ENCODE peak calls at places on chromosome 5, in nine cellular contexts. R is esophagus squamous epithelium, U is heart right ventricle, J is psoas muscle, O is tibial artery, X is endodermal cell, P is RWPE1, W is Peyer's patch, H is neuronal stem cell. N is an unnamed sample.

GRCh38 chr5:172840077-172840777 is 6.2 kb downstream of the ERGIC1 start:
- DNase-seq in R (no peak), U (no peak), J (no peak), O (no peak), X (no peak), P (no peak), W (no peak), H (no peak), N (no peak)

GRCh38 chr5:129074903-129075302 is 19.6 kb upstream of the ISOC1 start:
- DNase-seq in R (no peak), U (no peak), J (no peak), O (no peak), X (no peak), P (no peak), W (no peak), H (no peak), N (no peak)

GRCh38 chr5:135236951-135237791 is 161.9 kb downstream of the MACROH2A1 start:
- DNase-seq in R (no peak), U (no peak), J (no peak), O (peak), X (peak), P (no peak), W (peak), H (no peak), N (no peak)

GRCh38 chr5:40559306-40559705 is 120.4 kb upstream of the PTGER4 start:
- DNase-seq in R (no peak), U (no peak), J (no peak), O (no peak), X (no peak), P (no peak), W (no peak), H (no peak), N (no peak)

GRCh38 chr5:90093931-90094485 is 315.5 kb downstream of the CETN3 start:
- DNase-seq in R (no peak), U (no peak), J (no peak), O (no peak), X (no peak), P (peak), W (no peak), H (no peak), N (no peak)

GRCh38 chr5:168317521-168318147 is 26.2 kb downstream of the WWC1 start:
- DNase-seq in R (no peak), U (no peak), J (no peak), O (no peak), X (no peak), P (peak), W (peak), H (no peak), N (no peak)

GRCh38 chr5:27087820-27088219 is 49.4 kb upstream of the CDH9 start:
- DNase-seq in R (no peak), U (no peak), J (no peak), O (no peak), X (no peak), P (no peak), W (no peak), H (no peak), N (no peak)

GRCh38 chr5:143714629-143715028 is 97.3 kb upstream of the HMHB1 start:
- DNase-seq in R (no peak), U (no peak), J (no peak), O (no peak), X (no peak), P (no peak), W (no peak), H (no peak), N (no peak)

GRCh38 chr5:168174376-168174775 is 117.1 kb upstream of the WWC1 start:
- DNase-seq in R (no peak), U (no peak), J (no peak), O (no peak), X (no peak), P (no peak), W (no peak), H (no peak), N (no peak)

GRCh38 chr5:80070338-80071056 is 35.3 kb downstream of the THBS4 start:
- DNase-seq in R (no peak), U (no peak), J (no peak), O (no peak), X (no peak), P (no peak), W (no peak), H (no peak), N (no peak)

GRCh38 chr5:146744358-146744757 is 134.2 kb downstream of the PPP2R2B start:
- DNase-seq in R (no peak), U (no peak), J (no peak), O (no peak), X (no peak), P (no peak), W (no peak), H (peak), N (no peak)

GRCh38 chr5:177405805-177406204 is 3.6 kb downstream of the F12 start:
- DNase-seq in R (no peak), U (no peak), J (no peak), O (no peak), X (no peak), P (no peak), W (peak), H (no peak), N (no peak)

GRCh38 chr5:5014836-5015235 is 125.3 kb upstream of the ADAMTS16 start:
- DNase-seq in R (no peak), U (no peak), J (no peak), O (no peak), X (peak), P (peak), W (no peak), H (peak), N (no peak)

GRCh38 chr5:111950660-111951059 is 193.7 kb upstream of the NREP start:
- DNase-seq in R (no peak), U (no peak), J (no peak), O (no peak), X (no peak), P (no peak), W (no peak), H (no peak), N (no peak)

GRCh38 chr5:178287091-178287790 is 54.6 kb upstream of the PHYKPL start:
- DNase-seq in R (no peak), U (no peak), J (peak), O (no peak), X (no peak), P (no peak), W (no peak), H (no peak), N (no peak)

GRCh38 chr5:76143884-76144283 is 60.7 kb downstream of the SV2C start:
- DNase-seq in R (no peak), U (no peak), J (no peak), O (no peak), X (no peak), P (no peak), W (no peak), H (no peak), N (no peak)

GRCh38 chr5:176447538-176447981 is 625 bp upstream of the FAF2 start:
- DNase-seq in R (no peak), U (no peak), J (no peak), O (no peak), X (no peak), P (peak), W (no peak), H (no peak), N (no peak)

GRCh38 chr5:165361143-165361542 is 1855.7 kb downstream of the MAT2B start:
- DNase-seq in R (no peak), U (no peak), J (no peak), O (no peak), X (no peak), P (no peak), W (no peak), H (no peak), N (no peak)

GRCh38 chr5:5116953-5117352 is 23.2 kb upstream of the ADAMTS16 start:
- DNase-seq in R (no peak), U (no peak), J (no peak), O (no peak), X (no peak), P (no peak), W (no peak), H (no peak), N (no peak)

GRCh38 chr5:31476607-31477200 is 55.2 kb downstream of the DROSHA start:
- DNase-seq in R (no peak), U (no peak), J (no peak), O (no peak), X (no peak), P (no peak), W (no peak), H (no peak), N (no peak)

GRCh38 chr5:53089481-53089976 is 20.0 kb downstream of the MOCS2 start:
- DNase-seq in R (no peak), U (no peak), J (no peak), O (no peak), X (no peak), P (no peak), W (no peak), H (no peak), N (no peak)

GRCh38 chr5:82159014-82159413 is 119.1 kb downstream of the RPS23 start:
- DNase-seq in R (no peak), U (no peak), J (no peak), O (no peak), X (no peak), P (peak), W (no peak), H (no peak), N (no peak)

GRCh38 chr5:170782438-170782837 is 1.1 kb upstream of the GABRP start:
- DNase-seq in R (no peak), U (no peak), J (no peak), O (no peak), X (no peak), P (no peak), W (no peak), H (no peak), N (no peak)

GRCh38 chr5:126647071-126647470 is 46.3 kb downstream of the PHAX start:
- DNase-seq in R (no peak), U (no peak), J (no peak), O (no peak), X (no peak), P (no peak), W (no peak), H (no peak), N (no peak)

GRCh38 chr5:107519900-107520354 is 150.8 kb downstream of the EFNA5 start:
- DNase-seq in R (no peak), U (no peak), J (no peak), O (no peak), X (no peak), P (peak), W (no peak), H (peak), N (no peak)

GRCh38 chr5:180605554-180606214 is 14.4 kb upstream of the SCGB3A1 start:
- DNase-seq in R (no peak), U (no peak), J (peak), O (no peak), X (peak), P (peak), W (peak), H (no peak), N (no peak)

GRCh38 chr5:122844916-122845252 is 529 bp upstream of the SNX24 start:
- DNase-seq in R (no peak), U (no peak), J (no peak), O (no peak), X (no peak), P (no peak), W (no peak), H (no peak), N (no peak)

GRCh38 chr5:146788918-146789317 is 89.6 kb downstream of the PPP2R2B start:
- DNase-seq in R (no peak), U (no peak), J (no peak), O (no peak), X (peak), P (no peak), W (no peak), H (peak), N (no peak)

GRCh38 chr5:108382784-108383358 is 973 bp upstream of the FBXL17 start:
- DNase-seq in R (no peak), U (no peak), J (no peak), O (no peak), X (no peak), P (peak), W (no peak), H (peak), N (no peak)

DNA sequence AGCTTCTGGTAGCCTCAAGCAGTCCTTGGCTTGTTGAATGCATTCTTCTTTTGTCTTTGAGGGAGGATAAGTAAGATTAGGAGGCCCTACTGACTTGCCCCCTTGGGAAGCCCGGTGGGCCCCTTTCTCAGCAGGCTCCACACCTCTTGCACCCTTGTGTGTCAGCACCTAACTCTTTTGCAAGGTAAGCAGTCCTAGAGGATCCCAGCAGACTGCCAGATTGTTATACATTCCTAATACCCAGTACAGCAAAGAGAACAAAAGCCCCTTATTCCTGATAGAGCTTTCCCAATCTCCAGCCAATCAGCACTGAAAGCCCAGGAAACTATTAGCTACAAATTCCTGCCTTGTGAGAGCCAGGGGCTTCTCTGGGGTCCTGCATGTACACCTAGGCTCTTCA is 152.8 kb downstream of the RAB3C start:
- DNase-seq in R (no peak), U (no peak), J (no peak), O (no peak), X (no peak), P (no peak), W (no peak), H (no peak), N (no peak)
- H3K27ac ChIP-seq in R (no peak), U (no peak), J (no peak), O (no peak), X (no peak), P (no peak), W (no peak), H (no peak), N (no peak)

DNA sequence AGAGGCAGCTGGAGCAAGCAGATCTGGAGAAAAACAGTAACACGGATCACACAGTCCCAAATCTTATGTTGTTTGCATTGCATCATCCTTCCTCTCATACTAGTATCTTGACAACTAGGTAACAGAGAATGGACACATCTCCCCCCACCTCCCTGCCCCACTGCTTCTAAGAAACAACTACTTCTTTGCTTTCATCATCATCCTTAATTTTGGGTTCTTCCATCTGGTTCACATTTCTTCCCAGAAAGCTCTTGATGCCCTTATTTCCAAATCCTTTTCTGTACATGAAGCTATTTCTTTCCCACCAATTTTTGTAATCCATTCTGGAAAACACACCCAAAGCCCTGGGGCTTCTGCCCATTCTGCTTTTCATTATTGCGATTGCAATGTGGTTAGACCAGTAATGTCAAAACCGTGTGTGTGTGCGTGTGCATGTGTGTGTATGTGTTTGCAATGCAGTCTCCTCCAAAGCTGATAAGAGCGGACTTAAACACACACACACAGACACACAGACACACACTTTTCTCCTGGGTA is 254.7 kb upstream of the SLC30A5 start:
- DNase-seq in R (no peak), U (no peak), J (peak), O (no peak), X (no peak), P (no peak), W (no peak), H (no peak), N (no peak)
- H3K27ac ChIP-seq in R (no peak), U (no peak), J (no peak), O (no peak), X (no peak), P (no peak), W (no peak), H (no peak), N (no peak)

DNA sequence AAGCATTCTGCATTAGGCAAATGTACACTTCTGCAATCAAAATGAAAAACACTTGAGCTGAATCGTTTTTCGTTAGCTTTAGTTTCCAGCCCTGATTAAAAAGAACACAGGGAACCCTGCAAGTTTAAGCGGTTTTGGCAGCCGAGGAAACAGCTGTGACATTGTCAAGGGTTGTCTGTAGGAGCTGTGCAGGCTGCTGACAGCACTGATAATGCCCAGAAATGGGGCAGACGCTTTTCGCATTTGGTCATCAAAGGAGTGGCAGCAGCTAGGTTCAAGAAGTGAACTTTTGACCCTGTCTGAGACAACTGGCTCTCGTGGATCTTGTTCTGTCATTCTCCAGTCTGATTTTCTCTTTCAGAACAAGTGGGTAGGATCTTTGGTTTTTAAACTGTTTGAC is 165.6 kb upstream of the CCDC152 start:
- DNase-seq in R (no peak), U (peak), J (peak), O (no peak), X (no peak), P (no peak), W (no peak), H (no peak), N (no peak)
- H3K27ac ChIP-seq in R (no peak), U (peak), J (peak), O (no peak), X (no peak), P (no peak), W (peak), H (no peak), N (no peak)

GRCh38 chr5:124742521-124742920 is 3.9 kb downstream of the ZNF608 start:
- DNase-seq in R (no peak), U (no peak), J (no peak), O (no peak), X (no peak), P (no peak), W (no peak), H (no peak), N (no peak)

GRCh38 chr5:124744170-124744911 is 2.1 kb downstream of the ZNF608 start:
- DNase-seq in R (no peak), U (peak), J (peak), O (peak), X (peak), P (no peak), W (peak), H (no peak), N (peak)

GRCh38 chr5:124741711-124742496 is 4.5 kb downstream of the ZNF608 start:
- DNase-seq in R (no peak), U (no peak), J (no peak), O (no peak), X (no peak), P (peak), W (peak), H (peak), N (no peak)

GRCh38 chr5:124743534-124744169 is 2.8 kb downstream of the ZNF608 start:
- DNase-seq in R (no peak), U (peak), J (no peak), O (no peak), X (peak), P (no peak), W (peak), H (no peak), N (no peak)

GRCh38 chr5:124742983-124743533 is 3.4 kb downstream of the ZNF608 start:
- DNase-seq in R (no peak), U (no peak), J (peak), O (peak), X (no peak), P (peak), W (peak), H (no peak), N (no peak)
- H3K27ac ChIP-seq in R (peak), U (peak), J (peak), O (peak), X (peak), P (peak), W (peak), H (peak), N (peak)

GRCh38 chr5:133220851-133221674 is 169.2 kb downstream of the HSPA4 start:
- DNase-seq in R (no peak), U (no peak), J (no peak), O (no peak), X (peak), P (no peak), W (no peak), H (no peak), N (no peak)
- H3K27ac ChIP-seq in R (no peak), U (no peak), J (no peak), O (no peak), X (no peak), P (no peak), W (no peak), H (no peak), N (no peak)

DNA sequence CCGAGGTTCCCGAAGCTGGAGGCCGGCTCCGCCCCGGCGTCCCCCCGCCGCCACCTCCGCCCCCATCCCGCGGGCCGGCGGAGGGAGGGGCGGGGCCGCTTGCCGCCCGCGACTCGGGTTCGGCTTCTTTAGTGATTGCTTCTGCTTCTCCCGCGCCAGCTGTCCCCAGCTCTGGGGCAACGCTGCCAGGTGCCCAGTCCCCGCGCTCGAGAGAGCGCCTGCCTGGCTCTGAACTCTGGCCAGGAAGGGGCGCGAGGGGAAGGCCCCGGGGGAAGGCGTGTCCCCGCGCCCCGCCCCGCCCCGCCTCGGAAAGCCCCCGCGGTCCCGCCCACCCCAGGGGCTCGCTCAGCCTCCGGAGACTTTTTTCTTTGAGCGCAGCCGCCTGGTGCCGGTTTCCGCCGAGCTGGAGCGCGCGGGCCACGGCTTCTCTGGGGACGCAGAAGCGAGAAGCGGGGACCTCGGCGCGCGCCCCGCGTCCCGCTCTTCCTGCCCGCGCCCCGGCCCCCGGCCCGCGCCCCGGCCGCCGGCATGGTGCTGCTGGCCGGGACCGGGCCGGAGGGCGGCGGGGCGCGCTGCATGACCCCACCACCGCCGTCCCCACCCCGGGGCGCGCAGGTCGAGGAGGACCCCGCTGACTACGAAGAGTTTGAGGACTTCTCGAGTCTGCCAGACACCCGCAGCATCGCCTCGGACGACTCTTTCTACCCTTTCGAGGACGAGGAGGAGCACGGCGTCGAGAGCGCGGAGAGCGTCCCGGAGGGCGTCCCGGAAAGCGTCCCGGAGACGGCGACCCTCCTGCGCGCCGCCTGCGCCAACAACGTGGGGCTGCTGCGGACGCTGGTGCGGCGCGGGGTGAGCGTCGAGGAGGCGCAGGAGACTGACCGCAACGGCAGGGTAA is at the start of gene ANKRD33B:
- DNase-seq in R (no peak), U (peak), J (peak), O (peak), X (peak), P (peak), W (peak), H (peak), N (no peak)
- H3K27ac ChIP-seq in R (peak), U (peak), J (peak), O (peak), X (no peak), P (peak), W (peak), H (peak), N (no peak)

DNA sequence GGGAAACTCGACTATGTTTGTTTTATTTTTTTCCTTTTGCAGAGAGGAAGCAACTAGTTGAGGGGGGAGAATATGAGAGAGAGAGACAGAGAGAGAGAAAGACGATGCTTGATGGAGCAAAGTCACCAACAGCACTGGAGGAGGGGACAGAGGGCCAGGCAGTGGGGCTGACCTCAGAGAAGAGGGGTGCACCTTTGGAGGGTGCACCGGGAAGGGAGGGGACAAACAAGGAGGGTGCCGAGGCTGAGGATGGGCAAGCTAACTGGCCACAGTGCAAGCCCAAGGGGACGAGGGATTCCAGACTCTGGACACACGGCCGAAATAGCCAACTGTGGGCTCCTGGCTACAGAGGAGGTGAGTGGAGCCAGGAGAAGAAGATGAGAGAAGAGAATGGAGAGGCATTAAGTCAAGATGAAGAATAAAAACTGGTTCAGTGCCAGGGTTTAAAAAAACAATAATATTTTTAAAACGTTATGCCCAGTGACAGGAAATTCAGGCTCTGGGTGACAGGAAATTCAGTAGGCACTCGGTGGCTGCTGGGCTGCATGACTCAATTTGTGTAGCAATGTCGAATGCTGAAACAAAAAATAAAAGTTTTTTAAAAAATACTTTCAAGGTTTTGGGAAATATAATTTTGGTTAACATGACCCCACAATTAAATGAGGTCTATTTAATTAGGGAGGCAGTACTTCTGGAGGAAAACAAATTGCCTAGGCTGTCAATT is 13.3 kb upstream of the GLRX start:
- DNase-seq in R (no peak), U (no peak), J (peak), O (no peak), X (no peak), P (no peak), W (no peak), H (no peak), N (no peak)
- H3K27ac ChIP-seq in R (no peak), U (peak), J (peak), O (peak), X (no peak), P (no peak), W (peak), H (no peak), N (peak)

N was measured in caudate nucleus.